ENCODE peak calls at places on chromosomes 5 and 9, in seven cellular contexts. O is pancreas, R is astrocyte of the spinal cord, Q is NCI-H2081 treated with DMSO at 0.1 percent for 48 hours, S is AG08396, K is RPMI8226, V is chondrocyte. J is an unnamed sample.

GRCh38 chr5:136195971-136196577 is 3.1 kb upstream of the SMIM32 start:
- DNase-seq in O (no peak), R (no peak), Q (no peak), S (no peak), K (no peak), V (no peak), J (no peak)

GRCh38 chr5:151906246-151906645 is 18.4 kb downstream of the GLRA1 start:
- DNase-seq in O (no peak), R (no peak), Q (no peak), S (no peak), K (no peak), V (no peak), J (no peak)

GRCh38 chr5:73998496-73998895 is 372.5 kb downstream of the ARHGEF28 start:
- DNase-seq in O (no peak), R (peak), Q (peak), S (no peak), K (no peak), V (no peak), J (no peak)

GRCh38 chr5:174720066-174720611 is 4.2 kb upstream of the MSX2 start:
- DNase-seq in O (no peak), R (no peak), Q (no peak), S (no peak), K (no peak), V (no peak), J (no peak)

GRCh38 chr5:134119720-134120119 is 5.2 kb downstream of the TCF7 start:
- DNase-seq in O (no peak), R (no peak), Q (no peak), S (no peak), K (no peak), V (no peak), J (no peak)

GRCh38 chr5:78655731-78656130 is 7.2 kb upstream of the LHFPL2 start:
- DNase-seq in O (no peak), R (no peak), Q (no peak), S (no peak), K (no peak), V (no peak), J (no peak)

GRCh38 chr5:43642428-43642827 is 39.4 kb downstream of the NNT start:
- DNase-seq in O (no peak), R (peak), Q (no peak), S (no peak), K (no peak), V (no peak), J (no peak)

GRCh38 chr5:16809816-16810502 is 126.1 kb downstream of the MYO10 start:
- DNase-seq in O (no peak), R (peak), Q (peak), S (peak), K (no peak), V (no peak), J (peak)

GRCh38 chr9:89482950-89483349 is 15.0 kb downstream of the SEMA4D start:
- DNase-seq in O (no peak), R (no peak), Q (no peak), S (no peak), K (peak), V (no peak), J (no peak)

GRCh38 chr5:1783214-1783551 is 16.5 kb downstream of the MRPL36 start:
- DNase-seq in O (no peak), R (no peak), Q (no peak), S (no peak), K (no peak), V (peak), J (no peak)

GRCh38 chr5:147407094-147407681 is 102.7 kb downstream of the DPYSL3 start:
- DNase-seq in O (no peak), R (peak), Q (no peak), S (peak), K (no peak), V (no peak), J (peak)

GRCh38 chr5:178454308-178454707 is 135.9 kb downstream of the COL23A1 start:
- DNase-seq in O (no peak), R (no peak), Q (no peak), S (no peak), K (peak), V (no peak), J (no peak)

GRCh38 chr9:124344291-124345050 is 70.8 kb downstream of the PSMB7 start:
- DNase-seq in O (no peak), R (no peak), Q (no peak), S (no peak), K (no peak), V (peak), J (no peak)

GRCh38 chr5:168971100-168971499 is 329.8 kb downstream of the SLIT3 start:
- DNase-seq in O (no peak), R (no peak), Q (no peak), S (no peak), K (no peak), V (no peak), J (peak)

GRCh38 chr9:136193127-136193890 is 11.6 kb downstream of the LHX3 start:
- DNase-seq in O (no peak), R (no peak), Q (no peak), S (no peak), K (no peak), V (no peak), J (no peak)

GRCh38 chr5:172648755-172649154 is 7.7 kb downstream of the NEURL1B start:
- DNase-seq in O (no peak), R (no peak), Q (no peak), S (no peak), K (no peak), V (no peak), J (no peak)

GRCh38 chr5:38515648-38516047 is 40.8 kb downstream of the LIFR start:
- DNase-seq in O (no peak), R (no peak), Q (no peak), S (peak), K (no peak), V (no peak), J (no peak)

GRCh38 chr5:1079486-1079885 is 32.4 kb downstream of the SLC12A7 start:
- DNase-seq in O (no peak), R (no peak), Q (no peak), S (no peak), K (no peak), V (no peak), J (no peak)

GRCh38 chr5:173618927-173619519 is 2.6 kb upstream of the BOD1 start:
- DNase-seq in O (peak), R (peak), Q (peak), S (peak), K (peak), V (no peak), J (peak)

GRCh38 chr5:140000332-140000731 is 42.8 kb downstream of the NRG2 start:
- DNase-seq in O (peak), R (no peak), Q (no peak), S (no peak), K (no peak), V (no peak), J (no peak)

GRCh38 chr9:7145361-7146069 is 387.7 kb downstream of the KDM4C start:
- DNase-seq in O (no peak), R (no peak), Q (no peak), S (no peak), K (no peak), V (no peak), J (no peak)

GRCh38 chr9:81787747-81788632 is 98.6 kb upstream of the TLE1 start:
- DNase-seq in O (peak), R (peak), Q (no peak), S (peak), K (peak), V (no peak), J (no peak)

GRCh38 chr9:26053954-26054353 is 375.7 kb upstream of the TUSC1 start:
- DNase-seq in O (no peak), R (no peak), Q (no peak), S (no peak), K (no peak), V (no peak), J (peak)

GRCh38 chr9:132144708-132145365 is 17.0 kb upstream of the NTNG2 start:
- DNase-seq in O (no peak), R (peak), Q (no peak), S (peak), K (peak), V (no peak), J (no peak)

GRCh38 chr9:107484117-107484723 is 5.3 kb downstream of the KLF4 start:
- DNase-seq in O (peak), R (peak), Q (no peak), S (peak), K (peak), V (no peak), J (peak)

GRCh38 chr9:127980056-127980705 is 608 bp downstream of the EEIG1 start:
- DNase-seq in O (peak), R (peak), Q (no peak), S (peak), K (peak), V (no peak), J (peak)